ENCODE peak calls at places on chromosomes 1 and 21, in five cellular contexts. I is amygdala, X is T follicular helper cell, A is esophagus muscularis mucosa, R is PC-9. U is an unnamed sample.

GRCh38 chr1:3594706-3595377 is 16.5 kb downstream of the MEGF6 start:
- DNase-seq in X (no peak), I (no peak), A (no peak), R (no peak), U (no peak)

GRCh38 chr1:172935062-172935592 is 115.6 kb downstream of the TNFSF18 start:
- DNase-seq in A (no peak), X (no peak), R (no peak), I (no peak), U (no peak)

GRCh38 chr1:1858382-1859086 is 32.4 kb downstream of the GNB1 start:
- DNase-seq in I (no peak), X (peak), A (peak), R (peak), U (peak)

GRCh38 chr21:38266732-38267131 is 9.9 kb downstream of the KCNJ15 start:
- DNase-seq in X (no peak), I (no peak), A (no peak), R (no peak), U (no peak)

GRCh38 chr1:210883821-210884220 is 250.1 kb downstream of the KCNH1 start:
- DNase-seq in X (no peak), A (no peak), I (no peak), R (no peak), U (no peak)

GRCh38 chr1:219958875-219959417 is 30.6 kb upstream of the SLC30A10 start:
- DNase-seq in A (no peak), I (no peak), R (no peak), X (no peak), U (no peak)

GRCh38 chr1:91846007-91846620 is 39.8 kb downstream of the TGFBR3 start:
- DNase-seq in R (no peak), I (no peak), A (no peak), X (no peak), U (no peak)

GRCh38 chr1:46717654-46718053 is 1.3 kb downstream of the EFCAB14 start:
- DNase-seq in I (no peak), X (no peak), R (no peak), A (no peak), U (no peak)

GRCh38 chr1:109918671-109919070 is 8.0 kb downstream of the CSF1 start:
- DNase-seq in A (no peak), I (no peak), R (no peak), X (no peak), U (no peak)

GRCh38 chr1:42334240-42335049 is 590 bp downstream of the FOXJ3 start:
- DNase-seq in R (peak), A (no peak), X (peak), I (no peak), U (peak)

GRCh38 chr1:201499795-201500669 is 6.9 kb downstream of the CSRP1 start:
- DNase-seq in R (no peak), X (no peak), I (peak), A (no peak), U (peak)

GRCh38 chr1:10451286-10451685 is 1.5 kb downstream of the CORT start:
- DNase-seq in R (no peak), I (no peak), X (no peak), A (no peak), U (no peak)

GRCh38 chr21:43287974-43288755 is 119.4 kb downstream of the CRYAA start:
- DNase-seq in I (no peak), X (no peak), A (no peak), R (peak), U (no peak)

GRCh38 chr1:50357186-50357585 is 66.1 kb downstream of the DMRTA2 start:
- DNase-seq in R (no peak), X (no peak), I (no peak), A (no peak), U (no peak)

GRCh38 chr1:58968360-58968952 is 184.6 kb upstream of the JUN start:
- DNase-seq in R (no peak), X (no peak), A (no peak), I (no peak), U (peak)

GRCh38 chr1:216836316-216836715 is 113.1 kb upstream of the ESRRG start:
- DNase-seq in X (no peak), I (no peak), R (no peak), A (no peak), U (no peak)

GRCh38 chr1:194067772-194068171 is 881.4 kb upstream of the B3GALT2 start:
- DNase-seq in X (no peak), R (no peak), A (no peak), I (no peak), U (no peak)

GRCh38 chr1:93448983-93449805 is 1.3 kb downstream of the FNBP1L start:
- DNase-seq in A (no peak), X (no peak), I (no peak), R (peak), U (no peak)

GRCh38 chr1:91161749-91162148 is 139.9 kb upstream of the ZNF644 start:
- DNase-seq in I (no peak), R (no peak), A (peak), X (no peak), U (no peak)

GRCh38 chr1:183812686-183813569 is 8.0 kb downstream of the RGL1 start:
- DNase-seq in X (no peak), R (peak), I (no peak), A (no peak), U (no peak)

GRCh38 chr1:67769633-67770256 is 63.5 kb downstream of the GNG12 start:
- DNase-seq in R (no peak), I (no peak), X (no peak), A (no peak), U (no peak)

GRCh38 chr1:54172614-54173312 is 20.0 kb upstream of the CDCP2 start:
- DNase-seq in X (no peak), I (no peak), A (no peak), R (no peak), U (no peak)

GRCh38 chr1:27284425-27285287 is 37.3 kb upstream of the TMEM222 start:
- DNase-seq in A (peak), I (peak), R (peak), X (peak), U (peak)

GRCh38 chr1:112902221-112902620 is 53.8 kb downstream of the SLC16A1 start:
- DNase-seq in R (no peak), A (no peak), I (no peak), X (no peak), U (no peak)

GRCh38 chr1:173997796-173998195 is 24.4 kb downstream of the RC3H1 start:
- DNase-seq in I (no peak), A (no peak), X (no peak), R (no peak), U (no peak)

GRCh38 chr1:147717051-147717705 is 43.2 kb downstream of the GJA5 start:
- DNase-seq in A (no peak), X (no peak), R (peak), I (no peak), U (no peak)

U was measured in nucleus accumbens.